ENCODE peak calls at places on chromosomes 6 and 20, in nine cellular contexts. One of them, this sample, is unnamed.

GRCh38 chr6:125944434-125944816 is 12.1 kb upstream of the HINT3 start:
- DNase-seq in lower leg skin: no peak
- DNase-seq in adrenal gland: peak
- DNase-seq in H54: no peak
- DNase-seq in IMR-90: peak
- DNase-seq in body of pancreas: peak
- DNase-seq in NB4: peak
- DNase-seq in uterus: peak
- DNase-seq in breast epithelium: no peak
- DNase-seq in this sample: peak

GRCh38 chr20:11919046-11919445 is 1.4 kb downstream of the BTBD3 start:
- DNase-seq in lower leg skin: no peak
- DNase-seq in IMR-90: peak
- DNase-seq in adrenal gland: no peak
- DNase-seq in breast epithelium: no peak
- DNase-seq in NB4: no peak
- DNase-seq in uterus: peak
- DNase-seq in body of pancreas: peak
- DNase-seq in H54: no peak
- DNase-seq in this sample: no peak

GRCh38 chr20:59006167-59006863 is 739 bp downstream of the CTSZ start:
- DNase-seq in breast epithelium: peak
- DNase-seq in H54: peak
- DNase-seq in adrenal gland: no peak
- DNase-seq in lower leg skin: peak
- DNase-seq in IMR-90: no peak
- DNase-seq in NB4: no peak
- DNase-seq in uterus: peak
- DNase-seq in body of pancreas: peak
- DNase-seq in this sample: peak

GRCh38 chr6:5986847-5987246 is 19.9 kb downstream of the NRN1 start:
- DNase-seq in IMR-90: no peak
- DNase-seq in adrenal gland: no peak
- DNase-seq in body of pancreas: no peak
- DNase-seq in H54: no peak
- DNase-seq in NB4: no peak
- DNase-seq in lower leg skin: no peak
- DNase-seq in uterus: no peak
- DNase-seq in breast epithelium: no peak
- DNase-seq in this sample: no peak

GRCh38 chr6:5871296-5871695 is 135.4 kb downstream of the NRN1 start:
- DNase-seq in body of pancreas: no peak
- DNase-seq in uterus: no peak
- DNase-seq in NB4: no peak
- DNase-seq in lower leg skin: no peak
- DNase-seq in adrenal gland: no peak
- DNase-seq in breast epithelium: no peak
- DNase-seq in H54: no peak
- DNase-seq in IMR-90: no peak
- DNase-seq in this sample: no peak

GRCh38 chr6:150272976-150273315 is 95.9 kb upstream of the IYD start:
- DNase-seq in NB4: no peak
- DNase-seq in H54: no peak
- DNase-seq in IMR-90: no peak
- DNase-seq in body of pancreas: no peak
- DNase-seq in lower leg skin: no peak
- DNase-seq in adrenal gland: no peak
- DNase-seq in uterus: no peak
- DNase-seq in breast epithelium: no peak
- DNase-seq in this sample: peak

GRCh38 chr6:44004625-44005506 is 122.4 kb downstream of the MRPL14 start:
- DNase-seq in IMR-90: peak
- DNase-seq in breast epithelium: no peak
- DNase-seq in lower leg skin: no peak
- DNase-seq in H54: peak
- DNase-seq in uterus: no peak
- DNase-seq in adrenal gland: peak
- DNase-seq in body of pancreas: peak
- DNase-seq in NB4: peak
- DNase-seq in this sample: no peak

GRCh38 chr6:40506956-40507355 is 80.2 kb downstream of the LRFN2 start:
- DNase-seq in uterus: no peak
- DNase-seq in NB4: no peak
- DNase-seq in lower leg skin: no peak
- DNase-seq in adrenal gland: peak
- DNase-seq in H54: no peak
- DNase-seq in body of pancreas: peak
- DNase-seq in breast epithelium: no peak
- DNase-seq in IMR-90: no peak
- DNase-seq in this sample: no peak

GRCh38 chr6:11492444-11493300 is 44.9 kb upstream of the TMEM170B start:
- DNase-seq in body of pancreas: no peak
- DNase-seq in NB4: peak
- DNase-seq in IMR-90: no peak
- DNase-seq in adrenal gland: no peak
- DNase-seq in breast epithelium: no peak
- DNase-seq in lower leg skin: no peak
- DNase-seq in H54: no peak
- DNase-seq in uterus: no peak
- DNase-seq in this sample: no peak

GRCh38 chr6:89527634-89528033 is 94.7 kb downstream of the ANKRD6 start:
- DNase-seq in lower leg skin: no peak
- DNase-seq in body of pancreas: no peak
- DNase-seq in adrenal gland: no peak
- DNase-seq in breast epithelium: no peak
- DNase-seq in uterus: no peak
- DNase-seq in IMR-90: no peak
- DNase-seq in H54: no peak
- DNase-seq in NB4: no peak
- DNase-seq in this sample: no peak

GRCh38 chr20:50192364-50193168 is 1.9 kb downstream of the CEBPB start:
- DNase-seq in adrenal gland: peak
- DNase-seq in IMR-90: peak
- DNase-seq in H54: peak
- DNase-seq in NB4: peak
- DNase-seq in lower leg skin: peak
- DNase-seq in uterus: peak
- DNase-seq in breast epithelium: peak
- DNase-seq in body of pancreas: peak
- DNase-seq in this sample: peak

GRCh38 chr6:157561037-157561790 is 180.2 kb downstream of the ZDHHC14 start:
- DNase-seq in adrenal gland: no peak
- DNase-seq in H54: no peak
- DNase-seq in body of pancreas: no peak
- DNase-seq in IMR-90: no peak
- DNase-seq in uterus: no peak
- DNase-seq in NB4: no peak
- DNase-seq in breast epithelium: no peak
- DNase-seq in lower leg skin: peak
- DNase-seq in this sample: no peak

GRCh38 chr20:49646126-49646525 is 67.6 kb downstream of the B4GALT5 start:
- DNase-seq in IMR-90: peak
- DNase-seq in uterus: no peak
- DNase-seq in adrenal gland: no peak
- DNase-seq in H54: no peak
- DNase-seq in body of pancreas: no peak
- DNase-seq in lower leg skin: no peak
- DNase-seq in breast epithelium: no peak
- DNase-seq in NB4: no peak
- DNase-seq in this sample: no peak

GRCh38 chr6:37490466-37491015 is 9.2 kb downstream of the CCDC167 start:
- DNase-seq in H54: no peak
- DNase-seq in adrenal gland: no peak
- DNase-seq in NB4: no peak
- DNase-seq in breast epithelium: no peak
- DNase-seq in uterus: no peak
- DNase-seq in IMR-90: no peak
- DNase-seq in body of pancreas: no peak
- DNase-seq in lower leg skin: no peak
- DNase-seq in this sample: no peak
- TF ChIP-seq POLR2A in H54: no peak
- TF ChIP-seq POLR2A in adrenal gland: no peak
- TF ChIP-seq POLR2A in NB4: no peak
- TF ChIP-seq POLR2A in breast epithelium: no peak
- TF ChIP-seq POLR2A in uterus: no peak
- TF ChIP-seq POLR2A in IMR-90: no peak
- TF ChIP-seq POLR2A in body of pancreas: no peak
- TF ChIP-seq POLR2A in lower leg skin: no peak
- TF ChIP-seq POLR2A in this sample: no peak

GRCh38 chr6:74074609-74075008 is 378.6 kb downstream of the CD109 start:
- DNase-seq in adrenal gland: no peak
- DNase-seq in uterus: no peak
- DNase-seq in NB4: no peak
- DNase-seq in IMR-90: no peak
- DNase-seq in lower leg skin: no peak
- DNase-seq in body of pancreas: no peak
- DNase-seq in breast epithelium: no peak
- DNase-seq in H54: no peak
- DNase-seq in this sample: no peak
- TF ChIP-seq POLR2A in adrenal gland: no peak
- TF ChIP-seq POLR2A in uterus: no peak
- TF ChIP-seq POLR2A in NB4: no peak
- TF ChIP-seq POLR2A in IMR-90: no peak
- TF ChIP-seq POLR2A in lower leg skin: no peak
- TF ChIP-seq POLR2A in body of pancreas: no peak
- TF ChIP-seq POLR2A in breast epithelium: no peak
- TF ChIP-seq POLR2A in H54: no peak
- TF ChIP-seq POLR2A in this sample: no peak

GRCh38 chr6:32982084-32982701 is 13.8 kb downstream of the BRD2 start:
- DNase-seq in NB4: peak
- DNase-seq in adrenal gland: no peak
- DNase-seq in IMR-90: no peak
- DNase-seq in H54: no peak
- DNase-seq in breast epithelium: no peak
- DNase-seq in uterus: no peak
- DNase-seq in body of pancreas: no peak
- DNase-seq in lower leg skin: no peak
- DNase-seq in this sample: no peak

GRCh38 chr6:32977953-32978324 is 9.5 kb downstream of the BRD2 start:
- DNase-seq in H54: no peak
- DNase-seq in NB4: no peak
- DNase-seq in body of pancreas: no peak
- DNase-seq in breast epithelium: no peak
- DNase-seq in lower leg skin: no peak
- DNase-seq in IMR-90: no peak
- DNase-seq in uterus: no peak
- DNase-seq in adrenal gland: no peak
- DNase-seq in this sample: no peak

GRCh38 chr6:32980488-32981038 is 12.2 kb downstream of the BRD2 start:
- DNase-seq in NB4: peak
- DNase-seq in IMR-90: no peak
- DNase-seq in breast epithelium: no peak
- DNase-seq in body of pancreas: no peak
- DNase-seq in adrenal gland: no peak
- DNase-seq in uterus: no peak
- DNase-seq in lower leg skin: no peak
- DNase-seq in H54: no peak
- DNase-seq in this sample: no peak

GRCh38 chr6:32977272-32977952 is 9.0 kb downstream of the BRD2 start:
- DNase-seq in NB4: no peak
- DNase-seq in H54: no peak
- DNase-seq in body of pancreas: no peak
- DNase-seq in lower leg skin: no peak
- DNase-seq in IMR-90: no peak
- DNase-seq in uterus: no peak
- DNase-seq in adrenal gland: no peak
- DNase-seq in breast epithelium: no peak
- DNase-seq in this sample: no peak

DNA sequence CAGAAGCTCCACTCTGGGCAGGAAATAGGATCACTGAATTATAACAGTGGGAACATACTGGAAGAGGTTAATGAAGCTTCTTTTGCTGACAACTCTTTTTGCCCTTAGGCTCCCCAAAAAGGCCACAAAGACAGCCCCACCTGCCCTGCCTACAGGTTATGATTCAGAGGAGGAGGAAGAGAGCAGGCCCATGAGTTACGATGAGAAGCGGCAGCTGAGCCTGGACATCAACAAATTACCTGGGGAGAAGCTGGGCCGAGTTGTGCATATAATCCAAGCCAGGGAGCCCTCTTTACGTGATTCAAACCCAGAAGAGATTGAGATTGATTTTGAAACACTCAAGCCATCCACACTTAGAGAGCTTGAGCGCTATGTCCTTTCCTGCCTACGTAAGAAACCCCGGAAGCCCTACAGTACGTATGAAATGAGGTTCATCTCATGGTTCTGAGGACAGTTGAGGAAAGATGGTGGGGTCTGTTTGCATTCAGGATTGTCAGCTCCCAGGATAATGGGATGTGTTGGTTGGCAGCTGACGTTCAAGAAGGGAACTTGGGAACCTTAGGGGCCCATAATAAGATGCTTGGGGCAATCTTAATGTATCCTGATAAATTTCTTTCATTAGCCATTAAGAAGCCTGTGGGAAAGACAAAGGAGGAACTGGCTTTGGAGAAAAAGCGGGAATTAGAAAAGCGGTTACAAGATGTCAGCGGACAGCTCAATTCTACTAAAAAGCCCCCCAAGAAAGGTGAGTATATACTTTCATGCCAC is 11.5 kb downstream of the BRD2 start:
- DNase-seq in body of pancreas: no peak
- DNase-seq in NB4: no peak
- DNase-seq in H54: no peak
- DNase-seq in IMR-90: no peak
- DNase-seq in adrenal gland: no peak
- DNase-seq in breast epithelium: no peak
- DNase-seq in uterus: no peak
- DNase-seq in lower leg skin: no peak
- DNase-seq in this sample: no peak
- TF ChIP-seq POLR2A in body of pancreas: no peak
- TF ChIP-seq POLR2A in NB4: no peak
- TF ChIP-seq POLR2A in H54: no peak
- TF ChIP-seq POLR2A in IMR-90: no peak
- TF ChIP-seq POLR2A in adrenal gland: no peak
- TF ChIP-seq POLR2A in breast epithelium: no peak
- TF ChIP-seq POLR2A in uterus: no peak
- TF ChIP-seq POLR2A in lower leg skin: no peak
- TF ChIP-seq POLR2A in this sample: no peak

DNA sequence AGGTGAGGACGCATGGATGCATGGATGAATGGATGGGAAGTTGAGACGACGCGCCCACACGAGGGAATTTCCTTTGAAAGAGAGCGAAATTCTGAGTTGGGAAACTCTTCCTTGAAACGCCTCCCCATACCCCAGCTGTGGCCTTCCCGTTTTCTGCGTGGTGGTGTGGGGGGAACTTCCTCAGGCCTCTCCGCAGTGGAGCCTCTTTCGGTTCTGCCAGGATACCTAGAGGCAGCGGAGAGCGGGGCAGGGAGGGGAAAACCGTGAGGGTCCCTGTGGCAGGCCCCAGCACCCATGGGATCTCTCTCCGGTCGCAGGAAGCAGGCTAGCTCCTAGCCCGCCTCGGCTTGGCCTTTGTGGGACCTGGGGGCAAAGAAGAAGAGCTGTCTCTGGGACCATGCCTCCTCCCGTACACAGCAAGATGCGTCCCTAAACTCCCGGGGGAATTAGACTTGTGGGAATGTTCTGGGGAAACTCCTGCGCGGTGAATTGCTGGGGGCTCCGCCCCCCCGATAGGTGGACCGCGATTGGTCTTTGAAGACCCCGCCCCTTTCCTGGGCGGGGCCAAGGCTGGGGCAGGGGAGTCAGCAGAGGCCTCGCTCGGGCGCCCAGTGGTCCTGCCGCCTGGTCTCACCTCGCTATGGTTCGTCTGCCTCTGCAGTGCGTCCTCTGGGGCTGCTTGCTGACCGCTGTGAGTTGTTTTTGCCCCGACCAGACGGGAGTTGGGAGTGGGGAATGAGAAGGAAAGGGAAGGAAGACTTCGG is at the start of gene CD40:
- DNase-seq in breast epithelium: peak
- DNase-seq in NB4: peak
- DNase-seq in lower leg skin: peak
- DNase-seq in IMR-90: peak
- DNase-seq in H54: no peak
- DNase-seq in uterus: peak
- DNase-seq in adrenal gland: peak
- DNase-seq in body of pancreas: peak
- DNase-seq in this sample: peak
- TF ChIP-seq POLR2A in breast epithelium: no peak
- TF ChIP-seq POLR2A in NB4: no peak
- TF ChIP-seq POLR2A in lower leg skin: no peak
- TF ChIP-seq POLR2A in IMR-90: no peak
- TF ChIP-seq POLR2A in H54: no peak
- TF ChIP-seq POLR2A in uterus: peak
- TF ChIP-seq POLR2A in adrenal gland: no peak
- TF ChIP-seq POLR2A in body of pancreas: peak
- TF ChIP-seq POLR2A in this sample: no peak

This sample was measured in erythroblast.